ENCODE peak calls at places on chromosomes 16 and 17, in six cellular contexts. One of them, this sample, is unnamed.
A peak's percentile ranks its signal among the peaks of the same experiment; 100 is the strongest.

GRCh38 chr16:59593256-59593655 is 859.1 kb upstream of the GOT2 start:
- DNase-seq in NCI-H1092: no peak
- DNase-seq in nephron progenitor cell: no peak
- DNase-seq in K562: no peak
- DNase-seq in stimulated activated CD4-positive, alpha-beta T cell treated with anti-CD3 and anti-CD28 coated beads, Interleukin-1b, Interleukin-23, amount 100 ng/mL, for 1 hour: no peak
- DNase-seq in T-helper 2 cell: no peak
- DNase-seq in this sample: no peak

GRCh38 chr17:75693500-75694481 is 26.7 kb downstream of the SAP30BP start:
- DNase-seq in NCI-H1092: peak; percentile 8
- DNase-seq in nephron progenitor cell: no peak
- DNase-seq in K562: no peak
- DNase-seq in stimulated activated CD4-positive, alpha-beta T cell treated with anti-CD3 and anti-CD28 coated beads, Interleukin-1b, Interleukin-23, amount 100 ng/mL, for 1 hour: no peak
- DNase-seq in T-helper 2 cell: no peak
- DNase-seq in this sample: no peak

GRCh38 chr16:88798073-88798472 is 5.5 kb upstream of the CDT1 start:
- DNase-seq in NCI-H1092: no peak
- DNase-seq in nephron progenitor cell: no peak
- DNase-seq in K562: no peak
- DNase-seq in stimulated activated CD4-positive, alpha-beta T cell treated with anti-CD3 and anti-CD28 coated beads, Interleukin-1b, Interleukin-23, amount 100 ng/mL, for 1 hour: no peak
- DNase-seq in T-helper 2 cell: no peak
- DNase-seq in this sample: no peak

GRCh38 chr16:84884311-84885023 is 64.7 kb downstream of the CRISPLD2 start:
- DNase-seq in NCI-H1092: no peak
- DNase-seq in nephron progenitor cell: peak; percentile 37
- DNase-seq in K562: peak; percentile 50
- DNase-seq in stimulated activated CD4-positive, alpha-beta T cell treated with anti-CD3 and anti-CD28 coated beads, Interleukin-1b, Interleukin-23, amount 100 ng/mL, for 1 hour: no peak
- DNase-seq in T-helper 2 cell: no peak
- DNase-seq in this sample: no peak

GRCh38 chr17:40458001-40458791 is 14.9 kb downstream of the IGFBP4 start:
- DNase-seq in NCI-H1092: no peak
- DNase-seq in nephron progenitor cell: no peak
- DNase-seq in K562: no peak
- DNase-seq in stimulated activated CD4-positive, alpha-beta T cell treated with anti-CD3 and anti-CD28 coated beads, Interleukin-1b, Interleukin-23, amount 100 ng/mL, for 1 hour: no peak
- DNase-seq in T-helper 2 cell: no peak
- DNase-seq in this sample: no peak

GRCh38 chr16:23274968-23275367 is 27.1 kb upstream of the SCNN1B start:
- DNase-seq in NCI-H1092: no peak
- DNase-seq in nephron progenitor cell: no peak
- DNase-seq in K562: peak; percentile 24
- DNase-seq in stimulated activated CD4-positive, alpha-beta T cell treated with anti-CD3 and anti-CD28 coated beads, Interleukin-1b, Interleukin-23, amount 100 ng/mL, for 1 hour: no peak
- DNase-seq in T-helper 2 cell: no peak
- DNase-seq in this sample: no peak

GRCh38 chr16:20336955-20337354 is 9.6 kb upstream of the GP2 start:
- DNase-seq in NCI-H1092: no peak
- DNase-seq in nephron progenitor cell: no peak
- DNase-seq in K562: no peak
- DNase-seq in stimulated activated CD4-positive, alpha-beta T cell treated with anti-CD3 and anti-CD28 coated beads, Interleukin-1b, Interleukin-23, amount 100 ng/mL, for 1 hour: no peak
- DNase-seq in T-helper 2 cell: no peak
- DNase-seq in this sample: no peak

GRCh38 chr16:76278086-76278485 is 885 bp downstream of the CNTNAP4 start:
- DNase-seq in NCI-H1092: no peak
- DNase-seq in nephron progenitor cell: no peak
- DNase-seq in K562: no peak
- DNase-seq in stimulated activated CD4-positive, alpha-beta T cell treated with anti-CD3 and anti-CD28 coated beads, Interleukin-1b, Interleukin-23, amount 100 ng/mL, for 1 hour: no peak
- DNase-seq in T-helper 2 cell: no peak
- DNase-seq in this sample: no peak

GRCh38 chr16:27819881-27820610 is 243.5 kb downstream of the GSG1L start:
- DNase-seq in NCI-H1092: no peak
- DNase-seq in nephron progenitor cell: no peak
- DNase-seq in K562: no peak
- DNase-seq in stimulated activated CD4-positive, alpha-beta T cell treated with anti-CD3 and anti-CD28 coated beads, Interleukin-1b, Interleukin-23, amount 100 ng/mL, for 1 hour: no peak
- DNase-seq in T-helper 2 cell: no peak
- DNase-seq in this sample: no peak

GRCh38 chr16:12942861-12943260 is 41.5 kb downstream of the SHISA9 start:
- DNase-seq in NCI-H1092: no peak
- DNase-seq in nephron progenitor cell: no peak
- DNase-seq in K562: no peak
- DNase-seq in stimulated activated CD4-positive, alpha-beta T cell treated with anti-CD3 and anti-CD28 coated beads, Interleukin-1b, Interleukin-23, amount 100 ng/mL, for 1 hour: no peak
- DNase-seq in T-helper 2 cell: no peak
- DNase-seq in this sample: no peak

GRCh38 chr16:27169511-27170071 is 33.7 kb upstream of the KDM8 start:
- DNase-seq in NCI-H1092: peak; percentile 27
- DNase-seq in nephron progenitor cell: no peak
- DNase-seq in K562: no peak
- DNase-seq in stimulated activated CD4-positive, alpha-beta T cell treated with anti-CD3 and anti-CD28 coated beads, Interleukin-1b, Interleukin-23, amount 100 ng/mL, for 1 hour: no peak
- DNase-seq in T-helper 2 cell: peak; percentile 25
- DNase-seq in this sample: no peak

This sample was measured in B cell.